ENCODE peak calls at places on chromosome 4, in four cellular contexts. F is IMR-90, C is GM12878, U is esophagus squamous epithelium. W is an unnamed sample.

GRCh38 chr4:85455942-85456341 is 19.0 kb upstream of the ARHGAP24 start:
- DNase-seq in F (no peak), C (no peak), U (no peak), W (no peak)

GRCh38 chr4:71992571-71992970 is 39.2 kb upstream of the NPFFR2 start:
- DNase-seq in F (no peak), C (no peak), U (no peak), W (no peak)

GRCh38 chr4:184384056-184384809 is 90.1 kb downstream of the IRF2 start:
- DNase-seq in F (peak; percentile 96), C (peak; percentile 92), U (peak; percentile 3), W (no peak)

GRCh38 chr4:145231906-145232700 is 51.7 kb upstream of the OTUD4 start:
- DNase-seq in F (peak; percentile 65), C (no peak), U (no peak), W (no peak)

GRCh38 chr4:129261584-129261983 is 165.6 kb downstream of the C4orf33 start:
- DNase-seq in F (no peak), C (no peak), U (no peak), W (no peak)

GRCh38 chr4:171583790-171584189 is 229.4 kb upstream of the GALNTL6 start:
- DNase-seq in F (no peak), C (no peak), U (no peak), W (no peak)

GRCh38 chr4:4254666-4255065 is 6.6 kb upstream of the TMEM128 start:
- DNase-seq in F (no peak), C (no peak), U (no peak), W (peak; percentile 18)

GRCh38 chr4:110163327-110164070 is 34.9 kb downstream of the ELOVL6 start:
- DNase-seq in F (peak; percentile 88), C (no peak), U (no peak), W (no peak)

GRCh38 chr4:87071401-87071800 is 136.6 kb downstream of the AFF1 start:
- DNase-seq in F (no peak), C (no peak), U (no peak), W (no peak)

GRCh38 chr4:17469931-17470674 is 41.8 kb downstream of the QDPR start:
- DNase-seq in F (peak; percentile 64), C (no peak), U (no peak), W (no peak)

GRCh38 chr4:73707918-73708577 is 32.3 kb upstream of the CXCL8 start:
- DNase-seq in F (peak; percentile 95), C (no peak), U (no peak), W (peak; percentile 85)

GRCh38 chr4:17447675-17448298 is 64.1 kb downstream of the QDPR start:
- DNase-seq in F (peak; percentile 81), C (peak; percentile 37), U (no peak), W (no peak)

GRCh38 chr4:13481569-13481968 is 2.6 kb downstream of the RAB28 start:
- DNase-seq in F (peak; percentile 46), C (no peak), U (no peak), W (no peak)

GRCh38 chr4:152357206-152357605 is 178.7 kb downstream of the FBXW7 start:
- DNase-seq in F (peak; percentile 45), C (no peak), U (no peak), W (no peak)

GRCh38 chr4:109921384-109921808 is 8.7 kb downstream of the EGF start:
- DNase-seq in F (peak; percentile 86), C (no peak), U (no peak), W (no peak)

GRCh38 chr4:106095408-106095807 is 200.1 kb downstream of the NPNT start:
- DNase-seq in F (peak; percentile 2), C (no peak), U (no peak), W (no peak)

GRCh38 chr4:74314944-74315343 is 6.7 kb downstream of the EPGN start:
- DNase-seq in F (no peak), C (no peak), U (no peak), W (no peak)

GRCh38 chr4:2462992-2463762 is 5.7 kb upstream of the RNF4 start:
- DNase-seq in F (no peak), C (no peak), U (no peak), W (no peak)

GRCh38 chr4:38669233-38669632 is 5.2 kb downstream of the KLF3 start:
- DNase-seq in F (no peak), C (no peak), U (no peak), W (no peak)

GRCh38 chr4:38665846-38666490 is 2.0 kb downstream of the KLF3 start:
- DNase-seq in F (no peak), C (no peak), U (no peak), W (no peak)

GRCh38 chr4:38667005-38667771 is 3.2 kb downstream of the KLF3 start:
- DNase-seq in F (peak; percentile 99), C (no peak), U (peak; percentile 30), W (peak; percentile 95)

GRCh38 chr4:38670061-38670894 is 6.3 kb downstream of the KLF3 start:
- DNase-seq in F (no peak), C (no peak), U (no peak), W (no peak)

DNA sequence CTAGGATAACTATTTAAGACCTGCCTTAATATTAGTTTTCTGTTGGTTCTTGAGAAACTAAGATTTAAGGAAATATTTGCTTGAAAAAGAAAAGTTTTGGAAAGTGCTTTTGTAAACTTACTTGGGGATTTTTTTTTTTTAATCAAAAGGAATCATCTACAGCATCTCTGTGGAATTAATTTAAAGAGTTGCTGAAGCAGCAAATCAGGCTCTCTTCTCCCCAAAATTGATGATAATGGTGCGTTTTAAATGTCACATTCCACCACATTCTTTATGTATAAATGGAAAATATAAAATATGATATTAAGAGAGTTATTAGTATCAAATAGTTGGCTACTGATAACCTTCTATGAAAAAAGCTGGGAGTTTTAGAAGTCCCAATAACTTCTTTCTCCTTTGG is 4.2 kb downstream of the KLF3 start:
- DNase-seq in F (no peak), C (no peak), U (no peak), W (no peak)
- H3K4me3 ChIP-seq in F (no peak overlapping the region), C (no peak overlapping the region), U (peak overlapping the region; percentile 93), W (peak overlapping the region; percentile 83)

GRCh38 chr4:144208074-144208473 is 67.6 kb upstream of the GYPA start:
- DNase-seq in F (no peak), C (no peak), U (no peak), W (no peak)

GRCh38 chr4:144209491-144209890 is 69.0 kb upstream of the GYPA start:
- DNase-seq in F (no peak), C (no peak), U (no peak), W (no peak)

GRCh38 chr4:144202091-144202490 is 61.6 kb upstream of the GYPA start:
- DNase-seq in F (no peak), C (no peak), U (no peak), W (no peak)

GRCh38 chr4:144204431-144204830 is 63.9 kb upstream of the GYPA start:
- DNase-seq in F (no peak), C (no peak), U (no peak), W (no peak)
- H3K27ac ChIP-seq in F (no peak overlapping the region), C (no peak overlapping the region), U (no peak overlapping the region), W (no peak overlapping the region)

GRCh38 chr4:40606239-40606767 is 23.4 kb downstream of the RBM47 start:
- DNase-seq in F (no peak), C (no peak), U (no peak), W (no peak)
- TF ChIP-seq CTCF in F (no peak), C (no peak), U (no peak), W (no peak)

DNA sequence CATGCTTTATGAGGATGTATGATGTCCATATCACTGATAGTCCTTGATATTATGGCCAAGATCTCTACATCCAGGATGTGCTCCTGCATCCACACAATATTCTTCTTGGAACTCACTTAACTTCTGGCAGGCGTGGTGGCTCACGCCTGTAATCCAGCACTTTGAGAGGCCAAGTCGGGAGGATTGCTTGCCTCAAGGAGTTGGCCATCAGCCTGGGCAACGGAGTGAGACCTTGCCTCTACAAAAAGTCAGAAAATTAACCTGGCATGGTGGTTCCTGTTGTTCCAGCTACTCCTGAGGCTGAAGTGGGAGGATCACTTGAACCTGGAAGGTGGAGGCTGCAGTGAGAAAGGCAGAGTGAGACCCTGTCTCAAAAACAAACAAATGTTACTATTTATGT is 2.3 kb upstream of the HNRNPD start:
- DNase-seq in F (no peak), C (no peak), U (no peak), W (no peak)
- H3K4me3 ChIP-seq in F (no peak overlapping the region), C (peak overlapping the region; percentile 90), U (no peak overlapping the region), W (no peak overlapping the region)